ENCODE peak calls at places on chromosome 6, in eight cellular contexts. U is PC-9, M is mucosa of descending colon, H is heart left ventricle, W is uterus, Q is heart right ventricle, V is mammary epithelial cell, I is adrenal gland. Z is an unnamed sample.

GRCh38 chr6:110342759-110343158 is 15.4 kb downstream of the METTL24 start:
- DNase-seq in U (no peak), W (no peak), M (no peak), V (peak; percentile 5), I (no peak), H (no peak), Q (no peak), Z (no peak)

GRCh38 chr6:30685977-30686907 is at the start of gene PPP1R18:
- DNase-seq in W (peak; percentile 87), H (peak; percentile 92), I (peak; percentile 85), U (no peak), V (peak; percentile 76), M (peak; percentile 92), Q (peak; percentile 87), Z (peak; percentile 80)

GRCh38 chr6:38933426-38933825 is 115.2 kb upstream of the GLP1R start:
- DNase-seq in I (no peak), W (no peak), M (no peak), Q (no peak), V (peak; percentile 32), U (no peak), H (no peak), Z (no peak)

GRCh38 chr6:16319813-16320532 is 81.6 kb downstream of the GMPR start:
- DNase-seq in W (peak; percentile 78), U (peak; percentile 68), Q (peak; percentile 58), H (peak; percentile 75), V (peak; percentile 83), M (no peak), I (peak; percentile 94), Z (peak; percentile 40)

GRCh38 chr6:12371641-12372146 is 81.5 kb downstream of the EDN1 start:
- DNase-seq in U (peak; percentile 84), W (no peak), M (no peak), H (no peak), I (no peak), Q (no peak), V (peak; percentile 62), Z (no peak)

GRCh38 chr6:111552999-111553398 is 52.7 kb downstream of the TRAF3IP2 start:
- DNase-seq in U (no peak), Q (no peak), M (no peak), V (no peak), I (no peak), H (no peak), W (no peak), Z (no peak)

GRCh38 chr6:14123331-14124105 is 5.9 kb downstream of the CD83 start:
- DNase-seq in H (no peak), W (no peak), I (no peak), Q (no peak), V (no peak), U (no peak), M (no peak), Z (no peak)

GRCh38 chr6:117264487-117265424 is 602 bp upstream of the VGLL2 start:
- DNase-seq in H (no peak), W (no peak), V (peak; percentile 17), U (no peak), I (no peak), M (no peak), Q (no peak), Z (no peak)

GRCh38 chr6:139588076-139588639 is 213.7 kb upstream of the CITED2 start:
- DNase-seq in V (peak; percentile 43), M (peak; percentile 61), Q (no peak), W (no peak), U (peak; percentile 99), H (no peak), I (peak; percentile 20), Z (peak; percentile 86)

GRCh38 chr6:81485395-81485794 is 267.1 kb downstream of the TENT5A start:
- DNase-seq in W (no peak), M (no peak), U (no peak), V (no peak), H (no peak), I (no peak), Q (no peak), Z (no peak)

GRCh38 chr6:81265106-81265505 is 487.4 kb downstream of the TENT5A start:
- DNase-seq in U (no peak), Q (no peak), I (no peak), V (no peak), H (no peak), W (no peak), M (no peak), Z (no peak)

GRCh38 chr6:53318429-53318828 is 30.3 kb downstream of the ELOVL5 start:
- DNase-seq in U (no peak), Q (no peak), H (no peak), I (no peak), V (no peak), M (no peak), W (no peak), Z (no peak)

GRCh38 chr6:53317861-53318260 is 30.9 kb downstream of the ELOVL5 start:
- DNase-seq in U (no peak), V (no peak), I (peak; percentile 38), Q (no peak), W (no peak), H (no peak), M (no peak), Z (no peak)

GRCh38 chr6:53322188-53323029 is 26.3 kb downstream of the ELOVL5 start:
- DNase-seq in W (no peak), I (no peak), V (no peak), M (no peak), H (no peak), U (no peak), Q (no peak), Z (no peak)

GRCh38 chr6:53321701-53322100 is 27.0 kb downstream of the ELOVL5 start:
- DNase-seq in Q (no peak), W (no peak), V (no peak), U (no peak), H (no peak), I (no peak), M (no peak), Z (no peak)

GRCh38 chr6:53320964-53321363 is 27.8 kb downstream of the ELOVL5 start:
- DNase-seq in V (no peak), I (no peak), M (no peak), Q (no peak), H (no peak), W (no peak), U (no peak), Z (no peak)
- TF ChIP-seq CTCF in V (no peak), I (no peak), M (no peak), Q (no peak), H (no peak), W (no peak), U (no peak), Z (no peak)

GRCh38 chr6:165963750-165964149 is 203.9 kb downstream of the TBXT start:
- DNase-seq in V (no peak), M (no peak), W (no peak), U (no peak), Q (no peak), I (no peak), H (no peak), Z (no peak)
- H3K4me1 ChIP-seq in V (no peaks in the 10 kb centered on the region), M (no peaks in the 10 kb centered on the region), W (no peaks in the 10 kb centered on the region), U (no peaks in the 10 kb centered on the region), Q (no peaks in the 10 kb centered on the region), I (no peaks in the 10 kb centered on the region), H (no peaks in the 10 kb centered on the region), Z (no peaks in the 10 kb centered on the region)

GRCh38 chr6:99822741-99823512 is 171.1 kb downstream of the MCHR2 start:
- DNase-seq in Q (no peak), I (no peak), W (no peak), V (peak; percentile 69), H (no peak), M (no peak), U (peak; percentile 56), Z (peak; percentile 55)
- TF ChIP-seq CTCF in Q (no peak), I (peak; percentile 5), W (no peak), V (peak; percentile 66), H (no peak), M (peak; percentile 17), U (peak; percentile 68), Z (peak; percentile 41)

GRCh38 chr6:116101790-116102189 is 1.1 kb downstream of the NT5DC1 start:
- DNase-seq in Q (no peak), I (no peak), W (no peak), H (no peak), V (no peak), U (no peak), M (no peak), Z (no peak)

GRCh38 chr6:116106146-116106545 is 5.5 kb downstream of the NT5DC1 start:
- DNase-seq in U (no peak), I (no peak), V (no peak), Q (no peak), M (no peak), W (no peak), H (no peak), Z (no peak)

GRCh38 chr6:116108836-116109235 is 8.2 kb downstream of the NT5DC1 start:
- DNase-seq in U (no peak), M (no peak), V (no peak), W (no peak), Q (no peak), I (no peak), H (no peak), Z (no peak)

GRCh38 chr6:116102856-116103255 is 2.2 kb downstream of the NT5DC1 start:
- DNase-seq in Q (no peak), W (no peak), V (no peak), U (no peak), I (no peak), M (no peak), H (no peak), Z (no peak)

DNA sequence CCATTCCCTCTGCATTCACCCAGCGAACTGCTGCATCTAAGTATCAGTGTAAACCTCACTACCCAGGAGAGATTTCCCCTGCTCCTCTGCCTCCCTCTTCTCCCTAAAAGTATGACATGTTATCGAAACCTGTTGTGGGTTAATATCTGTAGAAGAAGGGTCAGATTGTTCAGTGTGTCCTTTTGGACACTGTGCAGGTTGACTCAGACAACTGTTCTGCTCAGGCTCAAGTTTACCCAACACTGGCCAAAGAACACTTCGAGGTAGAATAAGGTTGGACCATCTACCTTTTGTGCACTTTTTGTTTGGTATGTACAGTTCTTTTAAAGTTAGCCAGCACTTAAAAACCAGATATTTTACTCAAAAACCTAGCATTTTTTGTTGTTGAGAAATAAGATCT is 4.6 kb downstream of the NT5DC1 start:
- DNase-seq in I (no peak), M (no peak), H (no peak), Q (no peak), W (no peak), U (no peak), V (no peak), Z (no peak)
- H3K4me1 ChIP-seq in I (peaks cover 58% of the 10 kb centered on the region), M (peaks cover 19% of the 10 kb centered on the region), H (peaks cover 42% of the 10 kb centered on the region), Q (peaks cover 56% of the 10 kb centered on the region), W (no peaks in the 10 kb centered on the region), U (peaks cover 15% of the 10 kb centered on the region), V (peaks cover 24% of the 10 kb centered on the region), Z (peaks cover 7% of the 10 kb centered on the region)

DNA sequence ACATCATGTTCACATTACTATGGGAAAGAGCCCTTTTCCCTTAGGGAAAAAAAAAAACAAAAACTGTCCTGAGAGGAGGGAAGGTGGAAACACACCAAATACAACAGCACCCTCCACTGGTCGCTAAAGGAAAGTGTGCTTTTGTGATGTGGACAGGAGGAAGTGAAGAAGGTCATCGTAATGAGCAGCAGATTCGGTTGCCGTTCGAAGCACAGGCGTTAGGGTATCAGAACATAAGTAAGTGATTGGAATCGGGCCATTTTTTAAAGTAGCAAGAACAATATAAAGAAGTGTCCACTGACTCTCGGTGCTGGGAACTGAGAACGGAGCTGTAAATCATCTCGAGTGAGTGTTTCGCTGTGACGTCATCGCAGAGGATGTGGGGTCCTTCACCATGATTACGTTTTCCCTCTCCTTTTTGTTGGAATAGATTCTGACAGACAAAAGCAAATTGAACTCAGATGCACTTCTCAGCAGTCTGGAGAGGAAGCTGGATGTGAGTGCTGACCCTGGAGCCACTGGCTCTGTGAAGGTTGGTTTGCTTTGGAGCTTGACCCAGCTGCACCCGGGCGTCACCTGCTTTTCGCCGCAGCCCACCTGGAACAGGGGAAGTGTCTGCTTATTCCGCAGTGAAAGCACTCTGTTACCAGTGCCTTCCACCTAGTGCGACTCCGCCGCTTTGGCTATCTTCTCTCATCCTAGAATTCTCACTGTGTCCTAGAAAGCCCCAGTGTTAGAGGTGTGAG is 203.6 kb upstream of the GMDS start:
- DNase-seq in W (no peak), H (no peak), I (no peak), V (peak; percentile 64), U (peak; percentile 59), Q (no peak), M (no peak), Z (peak; percentile 61)
- TF ChIP-seq CTCF in W (peak; percentile 4), H (peak; percentile 29), I (peak; percentile 52), V (peak; percentile 83), U (peak; percentile 78), Q (peak; percentile 66), M (peak; percentile 51), Z (peak; percentile 49)